ENCODE peak calls at places on chromosomes 5 and 9, in six cellular contexts. C, D, M, N, W and A are unnamed samples.

GRCh38 chr5:173668245-173668800 is 51.9 kb upstream of the BOD1 start:
- DNase-seq in C (no peak), D (no peak), M (no peak), N (no peak), W (no peak), A (no peak)

GRCh38 chr9:4287886-4288588 is 11.8 kb downstream of the GLIS3 start:
- DNase-seq in C (no peak), D (no peak), M (peak), N (no peak), W (no peak), A (no peak)

GRCh38 chr5:128199611-128200010 is 116.0 kb downstream of the SLC12A2 start:
- DNase-seq in C (no peak), D (peak), M (no peak), N (no peak), W (no peak), A (no peak)

GRCh38 chr5:68041293-68041692 is 174.3 kb upstream of the PIK3R1 start:
- DNase-seq in C (no peak), D (no peak), M (no peak), N (no peak), W (no peak), A (no peak)

GRCh38 chr5:127660048-127660733 is 11.3 kb downstream of the CTXN3 start:
- DNase-seq in C (no peak), D (no peak), M (no peak), N (no peak), W (no peak), A (peak)

GRCh38 chr5:78720234-78720985 is 71.8 kb upstream of the LHFPL2 start:
- DNase-seq in C (no peak), D (no peak), M (no peak), N (no peak), W (no peak), A (no peak)

GRCh38 chr5:68415177-68416085 is 199.9 kb downstream of the PIK3R1 start:
- DNase-seq in C (no peak), D (no peak), M (no peak), N (no peak), W (no peak), A (no peak)

GRCh38 chr9:32487981-32488380 is 38.0 kb downstream of the RIGI start:
- DNase-seq in C (no peak), D (no peak), M (no peak), N (no peak), W (no peak), A (no peak)

GRCh38 chr9:91408475-91408874 is 15.2 kb downstream of the NFIL3 start:
- DNase-seq in C (no peak), D (no peak), M (peak), N (no peak), W (no peak), A (no peak)

GRCh38 chr9:22469928-22470544 is 23.4 kb downstream of the DMRTA1 start:
- DNase-seq in C (peak), D (peak), M (peak), N (peak), W (peak), A (peak)

GRCh38 chr9:123216387-123216786 is 52.0 kb downstream of the STRBP start:
- DNase-seq in C (no peak), D (no peak), M (no peak), N (no peak), W (no peak), A (no peak)
- TF ChIP-seq EZH2phosphoT487 in C (no peak), D (no peak), M (no peak), N (no peak), W (no peak), A (no peak)

GRCh38 chr9:36559036-36559695 is 13.5 kb upstream of the MELK start:
- DNase-seq in C (no peak), D (no peak), M (peak), N (no peak), W (no peak), A (no peak)

GRCh38 chr9:36560813-36561212 is 11.9 kb upstream of the MELK start:
- DNase-seq in C (no peak), D (no peak), M (peak), N (no peak), W (no peak), A (no peak)
- H2AFZ ChIP-seq in C (no peak), D (no peak), M (peak), N (no peak), W (no peak), A (no peak)

GRCh38 chr5:181222630-181223040 is 446 bp upstream of the TRIM41 start:
- DNase-seq in C (no peak), D (no peak), M (peak), N (no peak), W (no peak), A (no peak)

GRCh38 chr5:181221792-181222629 is 1.1 kb upstream of the TRIM41 start:
- DNase-seq in C (peak), D (peak), M (peak), N (peak), W (peak), A (peak)

GRCh38 chr5:181223729-181224389 is 778 bp downstream of the TRIM41 start:
- DNase-seq in C (peak), D (no peak), M (peak), N (no peak), W (no peak), A (peak)

GRCh38 chr5:181223041-181223728 is at the start of gene TRIM41:
- DNase-seq in C (peak), D (peak), M (peak), N (peak), W (peak), A (peak)

GRCh38 chr5:181224390-181225234 is 1.5 kb downstream of the TRIM41 start:
- DNase-seq in C (peak), D (no peak), M (no peak), N (no peak), W (no peak), A (no peak)
- H3K9ac ChIP-seq in C (peak), D (peak), M (peak), N (peak), W (no peak), A (peak)

GRCh38 chr5:141605523-141606277 is 13.1 kb downstream of the DIAPH1 start:
- DNase-seq in C (no peak), D (no peak), M (no peak), N (no peak), W (peak), A (no peak)

GRCh38 chr5:141608046-141608445 is 10.8 kb downstream of the DIAPH1 start:
- DNase-seq in C (no peak), D (no peak), M (no peak), N (no peak), W (no peak), A (no peak)

GRCh38 chr5:141611289-141611688 is 7.5 kb downstream of the DIAPH1 start:
- DNase-seq in C (no peak), D (no peak), M (no peak), N (no peak), W (no peak), A (peak)

GRCh38 chr5:141609044-141609443 is 9.8 kb downstream of the DIAPH1 start:
- DNase-seq in C (no peak), D (no peak), M (no peak), N (no peak), W (no peak), A (no peak)

GRCh38 chr5:141608557-141608956 is 10.2 kb downstream of the DIAPH1 start:
- DNase-seq in C (no peak), D (no peak), M (no peak), N (no peak), W (no peak), A (no peak)
- TF ChIP-seq EZH2phosphoT487 in C (no peak), D (no peak), M (no peak), N (no peak), W (no peak), A (no peak)

GRCh38 chr5:40605295-40605958 is 74.3 kb upstream of the PTGER4 start:
- DNase-seq in C (no peak), D (peak), M (no peak), N (no peak), W (peak), A (no peak)

GRCh38 chr5:40600383-40600782 is 79.3 kb upstream of the PTGER4 start:
- DNase-seq in C (no peak), D (no peak), M (no peak), N (no peak), W (no peak), A (no peak)

GRCh38 chr5:40603378-40603777 is 76.3 kb upstream of the PTGER4 start:
- DNase-seq in C (no peak), D (no peak), M (peak), N (no peak), W (no peak), A (peak)

GRCh38 chr5:40599676-40600075 is 80.0 kb upstream of the PTGER4 start:
- DNase-seq in C (no peak), D (no peak), M (no peak), N (no peak), W (no peak), A (no peak)

GRCh38 chr5:40601198-40601868 is 78.4 kb upstream of the PTGER4 start:
- DNase-seq in C (no peak), D (no peak), M (no peak), N (no peak), W (no peak), A (no peak)
- H2AFZ ChIP-seq in C (no peak), D (no peak), M (no peak), N (no peak), W (no peak), A (no peak)

DNA sequence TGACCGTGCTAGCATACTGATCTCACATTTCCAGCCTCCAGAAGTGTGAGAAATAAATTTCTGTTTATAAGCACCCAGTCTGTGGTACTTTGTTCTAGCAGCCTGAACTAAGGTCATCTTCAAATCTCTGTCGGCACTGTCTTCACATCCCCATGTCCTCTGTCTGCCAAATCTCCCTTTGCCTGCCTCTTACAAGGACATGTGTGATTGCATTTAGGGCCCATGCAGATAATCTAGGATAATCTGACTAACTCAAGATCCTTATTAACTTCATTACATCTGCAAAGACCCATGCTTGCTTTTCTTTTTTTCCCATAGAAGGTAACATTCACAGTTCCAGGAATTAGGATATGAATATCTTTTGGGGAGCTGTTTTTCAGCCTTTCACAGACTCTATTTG is 132.7 kb downstream of the AOPEP start:
- DNase-seq in C (no peak), D (no peak), M (no peak), N (no peak), W (no peak), A (no peak)
- H3K9ac ChIP-seq in C (no peak), D (no peak), M (no peak), N (no peak), W (no peak), A (no peak)

GRCh38 chr5:157594237-157594636 is 18.7 kb upstream of the ADAM19 start:
- DNase-seq in C (no peak), D (no peak), M (no peak), N (no peak), W (no peak), A (no peak)
- TF ChIP-seq EZH2phosphoT487 in C (no peak), D (no peak), M (no peak), N (no peak), W (no peak), A (no peak)